ENCODE peak calls at places on chromosomes 1 and 21, in nine cellular contexts. Y is heart right ventricle; O is activated CD8-positive, alpha-beta T cell treated with anti-CD3 and anti-CD28 coated beads for 36 hours; B is NT2/D1; G is prostate gland; I is mesendoderm; Z is caudate nucleus; N is occipital lobe; H is OCI-LY7. K is an unnamed sample.

GRCh38 chr1:158101944-158102343 is 78.8 kb upstream of the CD1D start:
- DNase-seq in Y (no peak), O (no peak), B (no peak), G (no peak), I (peak), Z (no peak), N (no peak), H (no peak), K (no peak)

GRCh38 chr1:81142099-81142776 is 658.5 kb upstream of the ADGRL2 start:
- DNase-seq in Y (no peak), O (no peak), B (no peak), G (no peak), I (no peak), Z (no peak), N (no peak), H (no peak), K (no peak)

GRCh38 chr21:45829566-45830147 is 151.9 kb upstream of the COL6A1 start:
- DNase-seq in Y (no peak), O (no peak), B (no peak), G (no peak), I (no peak), Z (no peak), N (no peak), H (no peak), K (no peak)

GRCh38 chr1:21725738-21726392 is 56.7 kb upstream of the RAP1GAP start:
- DNase-seq in Y (no peak), O (no peak), B (peak), G (no peak), I (no peak), Z (no peak), N (no peak), H (no peak), K (no peak)

GRCh38 chr1:106498238-106498637 is 558.2 kb upstream of the PRMT6 start:
- DNase-seq in Y (no peak), O (no peak), B (no peak), G (no peak), I (no peak), Z (no peak), N (no peak), H (no peak), K (no peak)

GRCh38 chr21:39087238-39087975 is 95.8 kb downstream of the PSMG1 start:
- DNase-seq in Y (peak), O (no peak), B (no peak), G (no peak), I (no peak), Z (no peak), N (no peak), H (no peak), K (no peak)

GRCh38 chr1:58549231-58549958 is 2.9 kb upstream of the OMA1 start:
- DNase-seq in Y (no peak), O (no peak), B (no peak), G (no peak), I (no peak), Z (no peak), N (no peak), H (no peak), K (no peak)

GRCh38 chr1:63912643-63913042 is 138.8 kb downstream of the ROR1 start:
- DNase-seq in Y (no peak), O (no peak), B (no peak), G (no peak), I (peak), Z (no peak), N (no peak), H (no peak), K (no peak)

GRCh38 chr1:118116401-118116800 is 68.6 kb downstream of the SPAG17 start:
- DNase-seq in Y (no peak), O (no peak), B (no peak), G (no peak), I (no peak), Z (no peak), N (no peak), H (no peak), K (no peak)

GRCh38 chr1:48701445-48701844 is 75.2 kb downstream of the BEND5 start:
- DNase-seq in Y (no peak), O (no peak), B (no peak), G (no peak), I (no peak), Z (no peak), N (no peak), H (no peak), K (no peak)

GRCh38 chr1:18972991-18973390 is 16.5 kb upstream of the IFFO2 start:
- DNase-seq in Y (no peak), O (no peak), B (no peak), G (no peak), I (no peak), Z (no peak), N (no peak), H (no peak), K (peak)

GRCh38 chr1:201551877-201552731 is 13.2 kb downstream of the NAV1 start:
- DNase-seq in Y (no peak), O (no peak), B (no peak), G (no peak), I (no peak), Z (peak), N (peak), H (no peak), K (no peak)

GRCh38 chr1:211734791-211735190 is 59.4 kb upstream of the NEK2 start:
- DNase-seq in Y (no peak), O (no peak), B (no peak), G (peak), I (no peak), Z (no peak), N (no peak), H (no peak), K (no peak)

GRCh38 chr1:108561731-108562326 is 1.9 kb downstream of the EEIG2 start:
- DNase-seq in Y (peak), O (peak), B (peak), G (peak), I (peak), Z (no peak), N (peak), H (peak), K (peak)

GRCh38 chr1:232845521-232845920 is 40.3 kb downstream of the MAP10 start:
- DNase-seq in Y (no peak), O (no peak), B (no peak), G (no peak), I (no peak), Z (no peak), N (no peak), H (no peak), K (no peak)

GRCh38 chr1:161162052-161162451 is 2.8 kb downstream of the USP21 start:
- DNase-seq in Y (no peak), O (no peak), B (no peak), G (no peak), I (no peak), Z (no peak), N (no peak), H (no peak), K (no peak)

GRCh38 chr1:65687435-65688214 is 105.1 kb upstream of the PDE4B start:
- DNase-seq in Y (peak), O (peak), B (peak), G (peak), I (peak), Z (peak), N (peak), H (peak), K (peak)

GRCh38 chr1:43140583-43140982 is 31.5 kb downstream of the EBNA1BP2 start:
- DNase-seq in Y (no peak), O (no peak), B (no peak), G (no peak), I (no peak), Z (no peak), N (no peak), H (no peak), K (no peak)

GRCh38 chr1:229101475-229101874 is 169.4 kb upstream of the RAB4A start:
- DNase-seq in Y (no peak), O (no peak), B (no peak), G (peak), I (no peak), Z (no peak), N (no peak), H (no peak), K (no peak)

GRCh38 chr21:14686466-14687276 is 140.6 kb upstream of the SAMSN1 start:
- DNase-seq in Y (no peak), O (no peak), B (no peak), G (no peak), I (no peak), Z (no peak), N (no peak), H (peak), K (no peak)

GRCh38 chr1:17920881-17921635 is 165.9 kb downstream of the ACTL8 start:
- DNase-seq in Y (no peak), O (no peak), B (no peak), G (no peak), I (no peak), Z (no peak), N (peak), H (no peak), K (no peak)

GRCh38 chr21:17191346-17191993 is 321.4 kb upstream of the CXADR start:
- DNase-seq in Y (no peak), O (no peak), B (no peak), G (no peak), I (no peak), Z (no peak), N (no peak), H (peak), K (no peak)

GRCh38 chr1:154845879-154846278 is 24.2 kb downstream of the KCNN3 start:
- DNase-seq in Y (peak), O (no peak), B (no peak), G (no peak), I (no peak), Z (no peak), N (no peak), H (no peak), K (peak)

GRCh38 chr1:161119379-161120061 is 1.6 kb downstream of the NIT1 start:
- DNase-seq in Y (no peak), O (peak), B (no peak), G (no peak), I (peak), Z (no peak), N (no peak), H (peak), K (no peak)

GRCh38 chr21:38993561-38993960 is 187.8 kb downstream of the ETS2 start:
- DNase-seq in Y (no peak), O (no peak), B (no peak), G (peak), I (no peak), Z (no peak), N (no peak), H (no peak), K (peak)

GRCh38 chr1:36161656-36162531 is 5.9 kb downstream of the MAP7D1 start:
- DNase-seq in Y (no peak), O (peak), B (no peak), G (peak), I (peak), Z (no peak), N (no peak), H (peak), K (no peak)

GRCh38 chr1:185636848-185637247 is 97.3 kb upstream of the HMCN1 start:
- DNase-seq in Y (no peak), O (peak), B (no peak), G (no peak), I (no peak), Z (no peak), N (no peak), H (no peak), K (no peak)

GRCh38 chr21:14956826-14957225 is 108.0 kb downstream of the NRIP1 start:
- DNase-seq in Y (no peak), O (no peak), B (no peak), G (no peak), I (no peak), Z (no peak), N (no peak), H (no peak), K (no peak)

GRCh38 chr1:181155339-181155738 is 66.8 kb downstream of the IER5 start:
- DNase-seq in Y (no peak), O (no peak), B (no peak), G (no peak), I (no peak), Z (no peak), N (no peak), H (no peak), K (no peak)

GRCh38 chr1:107530543-107530942 is 389.7 kb downstream of the NTNG1 start:
- DNase-seq in Y (no peak), O (no peak), B (no peak), G (peak), I (no peak), Z (no peak), N (no peak), H (no peak), K (no peak)

GRCh38 chr1:2274968-2275475 is 46.9 kb downstream of the SKI start:
- DNase-seq in Y (peak), O (peak), B (no peak), G (no peak), I (no peak), Z (no peak), N (no peak), H (no peak), K (no peak)

GRCh38 chr1:11934295-11935039 is at the start of gene PLOD1:
- DNase-seq in Y (peak), O (peak), B (no peak), G (peak), I (peak), Z (peak), N (peak), H (peak), K (peak)

GRCh38 chr1:63327417-63328139 is 5.2 kb downstream of the FOXD3 start:
- DNase-seq in Y (peak), O (peak), B (peak), G (no peak), I (peak), Z (no peak), N (no peak), H (peak), K (no peak)

GRCh38 chr1:222976453-222976852 is 161.6 kb downstream of the DISP1 start:
- DNase-seq in Y (no peak), O (no peak), B (no peak), G (no peak), I (no peak), Z (no peak), N (no peak), H (no peak), K (no peak)

GRCh38 chr1:79781261-79781660 is 774.7 kb upstream of the ADGRL4 start:
- DNase-seq in Y (no peak), O (no peak), B (no peak), G (no peak), I (no peak), Z (no peak), N (no peak), H (no peak), K (no peak)

GRCh38 chr1:109790735-109791494 is 27.2 kb upstream of the EPS8L3 start:
- DNase-seq in Y (peak), O (peak), B (peak), G (no peak), I (peak), Z (no peak), N (no peak), H (peak), K (peak)